ENCODE peak calls at places on chromosomes 5 and 9, in nine cellular contexts. K is colonic mucosa, M is SJSA1, V is mesendoderm, G is lung, S is fibroblast of lung, C is neural progenitor cell, L is RWPE1, F is substantia nigra. I is an unnamed sample.

GRCh38 chr5:63128018-63128417 is 549.4 kb downstream of the LRRC70 start:
- DNase-seq in K (no peak), M (no peak), V (no peak), G (no peak), S (peak; percentile 9), C (no peak), L (no peak), F (no peak), I (peak; percentile 23)

GRCh38 chr5:64587370-64587769 is 81.6 kb downstream of the RGS7BP start:
- DNase-seq in K (no peak), M (no peak), V (no peak), G (no peak), S (no peak), C (no peak), L (no peak), F (no peak), I (no peak)

GRCh38 chr9:121815084-121815483 is 163.7 kb downstream of the DAB2IP start:
- DNase-seq in K (no peak), M (no peak), V (no peak), G (no peak), S (no peak), C (no peak), L (no peak), F (no peak), I (no peak)

GRCh38 chr9:108534741-108535140 is 321.0 kb downstream of the ACTL7B start:
- DNase-seq in K (no peak), M (no peak), V (no peak), G (no peak), S (peak; percentile 94), C (no peak), L (peak; percentile 81), F (no peak), I (peak; percentile 76)

GRCh38 chr5:157778121-157778805 is 34.8 kb downstream of the LSM11 start:
- DNase-seq in K (peak; percentile 78), M (no peak), V (no peak), G (no peak), S (peak; percentile 64), C (no peak), L (peak; percentile 45), F (no peak), I (peak; percentile 71)

GRCh38 chr5:94577466-94578245 is 40.7 kb downstream of the KIAA0825 start:
- DNase-seq in K (no peak), M (no peak), V (no peak), G (no peak), S (peak; percentile 52), C (no peak), L (no peak), F (no peak), I (no peak)

GRCh38 chr5:107213025-107213424 is 457.7 kb downstream of the EFNA5 start:
- DNase-seq in K (no peak), M (no peak), V (peak; percentile 37), G (no peak), S (no peak), C (no peak), L (no peak), F (no peak), I (no peak)

GRCh38 chr9:127132921-127133647 is 10.6 kb upstream of the ANGPTL2 start:
- DNase-seq in K (no peak), M (peak; percentile 62), V (peak; percentile 73), G (no peak), S (peak; percentile 61), C (peak; percentile 65), L (no peak), F (no peak), I (no peak)

GRCh38 chr9:35996358-35996970 is 38.5 kb upstream of the OR2S2 start:
- DNase-seq in K (no peak), M (no peak), V (peak; percentile 94), G (peak; percentile 54), S (peak; percentile 75), C (no peak), L (no peak), F (no peak), I (no peak)

GRCh38 chr5:91150189-91150588 is 232.9 kb downstream of the ARRDC3 start:
- DNase-seq in K (no peak), M (no peak), V (no peak), G (no peak), S (peak; percentile 3), C (no peak), L (peak; percentile 70), F (no peak), I (peak; percentile 81)
- H3K27ac ChIP-seq in K (no peak overlapping the region), M (no peak overlapping the region), V (no peak overlapping the region), G (no peak overlapping the region), S (no peak overlapping the region), C (no peak overlapping the region), L (no peak overlapping the region), F (no peak overlapping the region), I (peak overlapping the region; percentile 19)

GRCh38 chr9:33129886-33130284 is 37.3 kb downstream of the B4GALT1 start:
- DNase-seq in K (peak; percentile 51), M (no peak), V (no peak), G (no peak), S (no peak), C (no peak), L (no peak), F (no peak), I (peak; percentile 73)

GRCh38 chr9:33130501-33130900 is 36.6 kb downstream of the B4GALT1 start:
- DNase-seq in K (no peak), M (no peak), V (no peak), G (no peak), S (peak; percentile 69), C (no peak), L (peak; percentile 87), F (no peak), I (peak; percentile 38)

GRCh38 chr9:33128570-33128969 is 38.6 kb downstream of the B4GALT1 start:
- DNase-seq in K (no peak), M (no peak), V (no peak), G (no peak), S (no peak), C (no peak), L (no peak), F (no peak), I (no peak)

GRCh38 chr9:33127881-33128280 is 39.3 kb downstream of the B4GALT1 start:
- DNase-seq in K (no peak), M (no peak), V (no peak), G (no peak), S (no peak), C (no peak), L (no peak), F (no peak), I (no peak)

DNA sequence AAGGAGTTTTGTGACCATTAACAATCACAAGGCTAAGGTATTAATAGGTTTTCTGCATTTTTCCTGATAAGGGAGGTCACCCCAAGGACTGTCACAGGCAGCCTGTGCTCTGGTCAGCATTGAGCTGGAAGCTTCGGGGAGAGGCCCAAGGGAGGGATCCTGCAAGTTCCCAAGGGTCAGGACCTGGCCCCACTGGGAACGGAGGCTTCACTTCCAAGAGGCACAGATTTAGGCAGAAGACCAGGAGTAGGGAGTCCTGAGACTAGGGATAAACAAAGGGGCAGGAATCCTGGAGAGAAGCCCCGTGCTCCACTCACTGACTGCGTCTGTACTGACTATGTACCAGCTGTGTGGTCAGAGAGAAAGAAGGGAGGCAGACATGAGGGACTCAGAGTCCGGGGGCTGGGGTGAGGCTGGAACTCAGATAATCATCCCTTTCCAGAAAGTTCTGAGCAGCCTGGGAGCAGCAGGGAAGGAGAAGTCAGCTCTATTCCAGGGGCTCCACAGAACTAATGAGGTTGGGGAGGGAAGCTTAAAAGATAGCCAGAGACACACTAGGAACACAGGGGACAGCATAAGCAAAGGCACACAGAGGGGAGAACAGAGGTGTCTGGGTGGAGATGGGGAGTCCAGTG is 37.8 kb downstream of the B4GALT1 start:
- DNase-seq in K (no peak), M (no peak), V (no peak), G (no peak), S (no peak), C (no peak), L (no peak), F (no peak), I (no peak)
- H3K27ac ChIP-seq in K (peak overlapping the region; percentile 64), M (no peak overlapping the region), V (no peak overlapping the region), G (peak overlapping the region; percentile 7), S (no peak overlapping the region), C (no peak overlapping the region), L (peak overlapping the region; percentile 86), F (no peak overlapping the region), I (peak overlapping the region; percentile 33)

GRCh38 chr9:73157811-73158210 is 6.1 kb downstream of the ANXA1 start:
- DNase-seq in K (no peak), M (no peak), V (no peak), G (no peak), S (peak; percentile 49), C (no peak), L (no peak), F (no peak), I (no peak)

GRCh38 chr9:73155389-73155788 is 3.7 kb downstream of the ANXA1 start:
- DNase-seq in K (no peak), M (no peak), V (no peak), G (no peak), S (no peak), C (no peak), L (no peak), F (no peak), I (no peak)

GRCh38 chr9:73156593-73157187 is 5.0 kb downstream of the ANXA1 start:
- DNase-seq in K (no peak), M (no peak), V (no peak), G (no peak), S (no peak), C (no peak), L (no peak), F (no peak), I (no peak)

GRCh38 chr9:73154760-73155159 is 3.1 kb downstream of the ANXA1 start:
- DNase-seq in K (no peak), M (no peak), V (no peak), G (no peak), S (peak; percentile 22), C (no peak), L (no peak), F (no peak), I (peak; percentile 17)

DNA sequence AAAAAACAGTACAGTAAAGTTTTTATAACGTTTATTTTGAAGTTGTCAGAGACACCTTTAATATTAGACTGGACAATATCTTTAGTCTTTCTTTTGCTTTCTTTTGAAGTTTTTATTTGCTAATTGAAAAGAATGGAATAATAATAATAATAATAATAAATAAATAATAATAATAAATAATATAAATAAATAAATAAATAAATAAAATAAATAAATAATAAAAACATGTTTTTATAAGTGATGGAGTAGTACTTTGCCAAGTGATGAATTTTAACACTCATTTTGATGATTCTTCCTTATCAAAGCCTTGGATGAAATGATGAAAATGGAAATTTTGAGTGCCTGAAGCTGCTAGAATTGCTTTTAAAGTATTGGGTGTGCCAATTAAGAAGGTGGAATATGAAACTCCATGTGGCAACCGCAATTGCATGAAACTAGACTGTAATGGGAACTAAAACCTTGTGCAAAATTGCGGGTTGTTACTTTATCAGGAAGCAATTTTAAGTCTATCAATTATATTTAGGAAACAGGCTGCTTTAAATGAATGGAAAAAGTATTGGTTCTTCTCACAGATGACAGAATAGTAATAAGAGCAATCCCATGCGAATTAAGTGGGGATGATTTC is 4.4 kb downstream of the ANXA1 start:
- DNase-seq in K (no peak), M (no peak), V (no peak), G (no peak), S (no peak), C (no peak), L (no peak), F (no peak), I (no peak)
- H3K27ac ChIP-seq in K (no peak overlapping the region), M (no peak overlapping the region), V (no peak overlapping the region), G (no peak overlapping the region), S (no peak overlapping the region), C (no peak overlapping the region), L (no peak overlapping the region), F (no peak overlapping the region), I (no peak overlapping the region)

DNA sequence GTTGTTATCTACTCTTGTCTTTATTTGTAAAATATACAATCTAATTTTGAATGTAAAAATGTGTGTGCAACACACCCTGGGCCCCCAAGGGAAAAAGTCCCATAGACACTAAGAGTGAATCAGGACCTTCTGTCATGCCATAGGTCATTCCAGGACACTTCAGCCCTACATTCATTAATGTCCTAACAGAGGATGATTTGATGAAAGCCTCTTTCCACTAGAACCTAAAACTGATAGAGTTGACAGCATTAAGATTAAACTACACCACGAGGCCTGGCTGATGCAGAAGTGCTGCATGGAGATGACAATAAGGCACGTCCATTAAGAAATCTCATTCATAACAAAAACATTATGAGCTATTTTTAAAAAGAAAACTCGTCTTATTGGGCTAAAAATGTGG is 46.2 kb downstream of the FRMD3 start:
- DNase-seq in K (no peak), M (no peak), V (no peak), G (no peak), S (no peak), C (no peak), L (no peak), F (no peak), I (no peak)
- H3K27ac ChIP-seq in K (no peak overlapping the region), M (no peak overlapping the region), V (no peak overlapping the region), G (no peak overlapping the region), S (no peak overlapping the region), C (no peak overlapping the region), L (no peak overlapping the region), F (no peak overlapping the region), I (no peak overlapping the region)

I was measured in PC-3.